ENCODE peak calls at places on chromosomes 2 and 18, in four cellular contexts. A is NCI-H1436, B is fibroblast of the conjunctiva, X is NCI-H1092 treated with DMSO at 0.1 percent for 48 hours. S is an unnamed sample.

GRCh38 chr2:36397728-36398413 is 42.3 kb downstream of the CRIM1 start:
- DNase-seq in B (no peak), X (no peak), A (no peak), S (no peak)

GRCh38 chr2:240142859-240143258 is 2.4 kb upstream of the OTOS start:
- DNase-seq in X (no peak), B (no peak), A (no peak), S (no peak)

GRCh38 chr2:65379721-65380171 is 52.7 kb downstream of the SPRED2 start:
- DNase-seq in A (no peak), B (no peak), X (no peak), S (no peak)

GRCh38 chr2:179274749-179275148 is 10.1 kb upstream of the SESTD1 start:
- DNase-seq in B (no peak), X (no peak), A (peak), S (no peak)

GRCh38 chr18:55236150-55236931 is 277.1 kb upstream of the CCDC68 start:
- DNase-seq in X (no peak), B (no peak), A (no peak), S (no peak)

GRCh38 chr2:88642278-88642677 is 15.0 kb upstream of the EIF2AK3 start:
- DNase-seq in A (no peak), B (no peak), X (no peak), S (no peak)

GRCh38 chr18:12245793-12246135 is 8.4 kb upstream of the CIDEA start:
- DNase-seq in B (no peak), A (no peak), X (no peak), S (no peak)

GRCh38 chr2:197191177-197191947 is 119.2 kb downstream of the ANKRD44 start:
- DNase-seq in X (peak), A (peak), B (no peak), S (peak)

GRCh38 chr2:239466046-239466754 is 65.4 kb upstream of the HDAC4 start:
- DNase-seq in B (no peak), X (no peak), A (no peak), S (no peak)

GRCh38 chr2:97348841-97349240 is 235.9 kb downstream of the ANKRD36 start:
- DNase-seq in B (no peak), X (no peak), A (no peak), S (no peak)

GRCh38 chr18:72823345-72823744 is 44.4 kb downstream of the NETO1 start:
- DNase-seq in A (no peak), X (no peak), B (no peak), S (no peak)

GRCh38 chr2:206004004-206004693 is 81.8 kb downstream of the INO80D start:
- DNase-seq in X (no peak), A (no peak), B (no peak), S (no peak)

GRCh38 chr2:95292623-95293260 is 4.4 kb upstream of the KCNIP3 start:
- DNase-seq in X (no peak), B (no peak), A (no peak), S (no peak)

GRCh38 chr2:12232876-12233275 is 483.9 kb upstream of the TRIB2 start:
- DNase-seq in A (no peak), B (no peak), X (no peak), S (no peak)

GRCh38 chr2:10987861-10988260 is 76.1 kb downstream of the KCNF1 start:
- DNase-seq in A (no peak), X (no peak), B (no peak), S (no peak)

GRCh38 chr2:68769586-68770270 is 35.1 kb downstream of the ARHGAP25 start:
- DNase-seq in A (no peak), B (no peak), X (no peak), S (no peak)

GRCh38 chr18:29737620-29738019 is 1304.9 kb downstream of the DSC3 start:
- DNase-seq in A (no peak), X (no peak), B (no peak), S (no peak)

GRCh38 chr18:46447792-46448191 is 209.2 kb downstream of the LOXHD1 start:
- DNase-seq in A (no peak), B (no peak), X (no peak), S (no peak)

GRCh38 chr18:76514573-76514972 is 19.5 kb upstream of the ZNF516 start:
- DNase-seq in A (no peak), X (no peak), B (no peak), S (no peak)

GRCh38 chr18:463442-464310 is 36.8 kb downstream of the COLEC12 start:
- DNase-seq in A (no peak), B (no peak), X (no peak), S (no peak)

GRCh38 chr2:26245231-26245732 is 543 bp downstream of the HADHB start:
- DNase-seq in X (no peak), B (no peak), A (no peak), S (peak)

GRCh38 chr2:62266433-62267038 is 70.6 kb downstream of the B3GNT2 start:
- DNase-seq in X (no peak), B (peak), A (no peak), S (no peak)

GRCh38 chr18:8794133-8794986 is 89.0 kb downstream of the MTCL1 start:
- DNase-seq in A (no peak), B (peak), X (no peak), S (no peak)

GRCh38 chr2:100742884-100743283 is 77.1 kb upstream of the NPAS2 start:
- DNase-seq in B (peak), X (no peak), A (no peak), S (no peak)

S was measured in NCI-H345.